ENCODE peak calls at places on chromosomes 5 and 9, in nine cellular contexts. One of them, this sample, is unnamed.

GRCh38 chr9:112711050-112711689 is 6.7 kb downstream of the INIP start:
- DNase-seq in SJCRH30: peak; percentile 35
- DNase-seq in tibial nerve: no peak
- DNase-seq in HCT116: no peak
- DNase-seq in A549: no peak
- DNase-seq in CD8-positive, alpha-beta T cell: no peak
- DNase-seq in left ventricle myocardium inferior: no peak
- DNase-seq in stomach: no peak
- DNase-seq in CD4-positive, alpha-beta memory T cell: no peak
- DNase-seq in this sample: peak; percentile 59

GRCh38 chr9:35882265-35882848 is 12.2 kb upstream of the OR13J1 start:
- DNase-seq in HCT116: peak; percentile 71
- DNase-seq in left ventricle myocardium inferior: peak; percentile 85
- DNase-seq in CD4-positive, alpha-beta memory T cell: peak; percentile 71
- DNase-seq in stomach: peak; percentile 90
- DNase-seq in SJCRH30: peak; percentile 86
- DNase-seq in A549: peak; percentile 87
- DNase-seq in CD8-positive, alpha-beta T cell: peak; percentile 49
- DNase-seq in tibial nerve: peak; percentile 88
- DNase-seq in this sample: peak; percentile 90

GRCh38 chr9:88745281-88746001 is 210.5 kb downstream of the NXNL2 start:
- DNase-seq in CD4-positive, alpha-beta memory T cell: no peak
- DNase-seq in stomach: no peak
- DNase-seq in left ventricle myocardium inferior: no peak
- DNase-seq in A549: no peak
- DNase-seq in tibial nerve: no peak
- DNase-seq in SJCRH30: no peak
- DNase-seq in HCT116: no peak
- DNase-seq in CD8-positive, alpha-beta T cell: no peak
- DNase-seq in this sample: peak; percentile 66

GRCh38 chr5:42837601-42838000 is 25.9 kb upstream of the SELENOP start:
- DNase-seq in HCT116: no peak
- DNase-seq in left ventricle myocardium inferior: no peak
- DNase-seq in tibial nerve: no peak
- DNase-seq in A549: no peak
- DNase-seq in SJCRH30: no peak
- DNase-seq in stomach: no peak
- DNase-seq in CD8-positive, alpha-beta T cell: no peak
- DNase-seq in CD4-positive, alpha-beta memory T cell: no peak
- DNase-seq in this sample: no peak

GRCh38 chr9:33198163-33198562 is 31.0 kb upstream of the B4GALT1 start:
- DNase-seq in CD8-positive, alpha-beta T cell: no peak
- DNase-seq in CD4-positive, alpha-beta memory T cell: no peak
- DNase-seq in tibial nerve: peak; percentile 34
- DNase-seq in stomach: no peak
- DNase-seq in left ventricle myocardium inferior: peak; percentile 57
- DNase-seq in SJCRH30: no peak
- DNase-seq in A549: no peak
- DNase-seq in HCT116: no peak
- DNase-seq in this sample: no peak

GRCh38 chr5:431001-431710 is 11.8 kb upstream of the EXOC3 start:
- DNase-seq in CD8-positive, alpha-beta T cell: no peak
- DNase-seq in HCT116: peak; percentile 23
- DNase-seq in tibial nerve: no peak
- DNase-seq in A549: peak; percentile 92
- DNase-seq in stomach: peak; percentile 44
- DNase-seq in left ventricle myocardium inferior: no peak
- DNase-seq in CD4-positive, alpha-beta memory T cell: peak; percentile 16
- DNase-seq in SJCRH30: peak; percentile 59
- DNase-seq in this sample: peak; percentile 89

GRCh38 chr5:116488334-116488733 is 86.3 kb downstream of the SEMA6A start:
- DNase-seq in left ventricle myocardium inferior: no peak
- DNase-seq in SJCRH30: no peak
- DNase-seq in A549: no peak
- DNase-seq in HCT116: no peak
- DNase-seq in stomach: no peak
- DNase-seq in tibial nerve: no peak
- DNase-seq in CD4-positive, alpha-beta memory T cell: no peak
- DNase-seq in CD8-positive, alpha-beta T cell: no peak
- DNase-seq in this sample: no peak

GRCh38 chr5:38607930-38608545 is 51.6 kb upstream of the LIFR start:
- DNase-seq in SJCRH30: peak; percentile 26
- DNase-seq in CD4-positive, alpha-beta memory T cell: no peak
- DNase-seq in CD8-positive, alpha-beta T cell: no peak
- DNase-seq in HCT116: no peak
- DNase-seq in stomach: no peak
- DNase-seq in A549: no peak
- DNase-seq in left ventricle myocardium inferior: no peak
- DNase-seq in tibial nerve: no peak
- DNase-seq in this sample: peak; percentile 28

GRCh38 chr5:10315824-10316509 is 8.3 kb upstream of the CMBL start:
- DNase-seq in left ventricle myocardium inferior: no peak
- DNase-seq in CD4-positive, alpha-beta memory T cell: no peak
- DNase-seq in CD8-positive, alpha-beta T cell: no peak
- DNase-seq in A549: no peak
- DNase-seq in tibial nerve: no peak
- DNase-seq in HCT116: no peak
- DNase-seq in stomach: no peak
- DNase-seq in SJCRH30: no peak
- DNase-seq in this sample: no peak

GRCh38 chr5:10315181-10315580 is 7.5 kb upstream of the CMBL start:
- DNase-seq in CD4-positive, alpha-beta memory T cell: no peak
- DNase-seq in tibial nerve: no peak
- DNase-seq in stomach: no peak
- DNase-seq in SJCRH30: no peak
- DNase-seq in CD8-positive, alpha-beta T cell: no peak
- DNase-seq in A549: no peak
- DNase-seq in left ventricle myocardium inferior: no peak
- DNase-seq in HCT116: no peak
- DNase-seq in this sample: no peak

GRCh38 chr5:10320793-10321192 is 13.1 kb upstream of the CMBL start:
- DNase-seq in left ventricle myocardium inferior: no peak
- DNase-seq in SJCRH30: no peak
- DNase-seq in A549: no peak
- DNase-seq in stomach: no peak
- DNase-seq in CD8-positive, alpha-beta T cell: no peak
- DNase-seq in CD4-positive, alpha-beta memory T cell: no peak
- DNase-seq in HCT116: no peak
- DNase-seq in tibial nerve: no peak
- DNase-seq in this sample: no peak

GRCh38 chr5:10319202-10319851 is 11.6 kb upstream of the CMBL start:
- DNase-seq in A549: no peak
- DNase-seq in SJCRH30: no peak
- DNase-seq in tibial nerve: no peak
- DNase-seq in HCT116: no peak
- DNase-seq in stomach: no peak
- DNase-seq in CD8-positive, alpha-beta T cell: no peak
- DNase-seq in left ventricle myocardium inferior: no peak
- DNase-seq in CD4-positive, alpha-beta memory T cell: no peak
- DNase-seq in this sample: peak; percentile 55

DNA sequence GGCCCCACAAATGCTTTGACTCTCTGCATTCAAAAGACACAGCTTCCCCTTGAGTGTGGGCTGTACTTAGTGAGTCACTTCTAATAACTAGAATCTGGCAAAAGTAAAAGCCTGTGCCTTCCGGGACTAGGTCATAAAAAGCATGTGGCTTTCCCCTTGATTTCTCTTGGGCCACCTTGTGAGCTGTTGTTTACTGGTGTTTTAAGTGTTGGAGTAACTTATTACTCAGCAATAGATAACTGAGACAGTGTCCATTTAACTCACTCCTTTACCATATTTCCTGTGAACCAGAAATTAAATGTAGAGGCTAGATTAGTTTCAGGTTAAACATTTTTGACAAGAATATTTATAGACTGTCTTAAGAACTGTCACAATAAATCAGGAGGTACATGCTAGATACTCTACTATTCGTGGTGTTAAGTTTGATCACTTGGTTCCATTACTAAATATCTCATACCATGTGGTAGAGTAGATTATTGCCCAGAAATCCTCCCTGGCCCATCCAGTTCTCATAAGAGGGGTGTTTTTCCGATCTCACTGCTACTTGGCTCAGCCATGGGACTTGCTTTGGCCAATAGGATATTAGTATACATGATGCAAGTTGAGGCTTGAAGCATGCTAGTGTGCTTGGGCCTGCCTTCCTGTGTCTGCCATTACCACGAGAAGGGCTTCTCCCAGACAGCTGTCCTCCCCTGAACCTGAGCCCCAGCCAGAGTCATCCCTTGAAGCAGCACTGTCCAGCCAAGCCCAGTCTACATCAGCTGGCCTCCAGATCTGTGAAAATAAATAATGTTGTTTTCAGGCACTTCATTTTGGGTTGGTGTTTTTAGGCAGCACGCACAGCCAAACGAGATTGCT is 10.4 kb upstream of the CMBL start:
- DNase-seq in SJCRH30: no peak
- DNase-seq in HCT116: no peak
- DNase-seq in CD4-positive, alpha-beta memory T cell: no peak
- DNase-seq in tibial nerve: no peak
- DNase-seq in CD8-positive, alpha-beta T cell: no peak
- DNase-seq in stomach: no peak
- DNase-seq in A549: no peak
- DNase-seq in left ventricle myocardium inferior: no peak
- DNase-seq in this sample: peak; percentile 44
- H3K27ac ChIP-seq in SJCRH30: no peak overlapping the region
- H3K27ac ChIP-seq in HCT116: no peak overlapping the region
- H3K27ac ChIP-seq in CD4-positive, alpha-beta memory T cell: no peak overlapping the region
- H3K27ac ChIP-seq in tibial nerve: no peak overlapping the region
- H3K27ac ChIP-seq in CD8-positive, alpha-beta T cell: no peak overlapping the region
- H3K27ac ChIP-seq in stomach: no peak overlapping the region
- H3K27ac ChIP-seq in A549: no peak overlapping the region
- H3K27ac ChIP-seq in left ventricle myocardium inferior: no peak overlapping the region
- H3K27ac ChIP-seq in this sample: peak overlapping the region; percentile 67

GRCh38 chr9:109013678-109014145 is 413 bp upstream of the CTNNAL1 start:
- DNase-seq in HCT116: no peak
- DNase-seq in CD4-positive, alpha-beta memory T cell: no peak
- DNase-seq in SJCRH30: no peak
- DNase-seq in stomach: no peak
- DNase-seq in A549: no peak
- DNase-seq in tibial nerve: no peak
- DNase-seq in CD8-positive, alpha-beta T cell: no peak
- DNase-seq in left ventricle myocardium inferior: no peak
- DNase-seq in this sample: no peak

GRCh38 chr9:109012876-109013677 is at the start of gene CTNNAL1:
- DNase-seq in stomach: peak; percentile 94
- DNase-seq in tibial nerve: peak; percentile 93
- DNase-seq in SJCRH30: peak; percentile 96
- DNase-seq in CD8-positive, alpha-beta T cell: peak; percentile 81
- DNase-seq in A549: peak; percentile 81
- DNase-seq in left ventricle myocardium inferior: peak; percentile 97
- DNase-seq in HCT116: peak; percentile 64
- DNase-seq in CD4-positive, alpha-beta memory T cell: peak; percentile 82
- DNase-seq in this sample: peak; percentile 96

GRCh38 chr9:109016132-109016531 is 2.8 kb upstream of the CTNNAL1 start:
- DNase-seq in tibial nerve: no peak
- DNase-seq in HCT116: no peak
- DNase-seq in stomach: no peak
- DNase-seq in CD8-positive, alpha-beta T cell: no peak
- DNase-seq in left ventricle myocardium inferior: no peak
- DNase-seq in SJCRH30: no peak
- DNase-seq in CD4-positive, alpha-beta memory T cell: no peak
- DNase-seq in A549: no peak
- DNase-seq in this sample: no peak

GRCh38 chr9:109015026-109015280 is 1.7 kb upstream of the CTNNAL1 start:
- DNase-seq in CD8-positive, alpha-beta T cell: no peak
- DNase-seq in A549: no peak
- DNase-seq in SJCRH30: no peak
- DNase-seq in stomach: no peak
- DNase-seq in tibial nerve: no peak
- DNase-seq in HCT116: no peak
- DNase-seq in CD4-positive, alpha-beta memory T cell: no peak
- DNase-seq in left ventricle myocardium inferior: no peak
- DNase-seq in this sample: no peak

GRCh38 chr9:109014267-109015025 is 1.1 kb upstream of the CTNNAL1 start:
- DNase-seq in CD8-positive, alpha-beta T cell: no peak
- DNase-seq in HCT116: no peak
- DNase-seq in stomach: no peak
- DNase-seq in SJCRH30: peak; percentile 15
- DNase-seq in left ventricle myocardium inferior: no peak
- DNase-seq in CD4-positive, alpha-beta memory T cell: peak; percentile 3
- DNase-seq in tibial nerve: no peak
- DNase-seq in A549: no peak
- DNase-seq in this sample: peak; percentile 70
- H3K4me3 ChIP-seq in CD8-positive, alpha-beta T cell: no peak overlapping the region
- H3K4me3 ChIP-seq in HCT116: no peak overlapping the region
- H3K4me3 ChIP-seq in stomach: no peak overlapping the region
- H3K4me3 ChIP-seq in SJCRH30: no peak overlapping the region
- H3K4me3 ChIP-seq in left ventricle myocardium inferior: peak overlapping the region; percentile 87
- H3K4me3 ChIP-seq in CD4-positive, alpha-beta memory T cell: no peak overlapping the region
- H3K4me3 ChIP-seq in tibial nerve: no peak overlapping the region
- H3K4me3 ChIP-seq in A549: no peak overlapping the region
- H3K4me3 ChIP-seq in this sample: peak overlapping the region; percentile 6

GRCh38 chr5:103424453-103425205 is 138.0 kb downstream of the NUDT12 start:
- DNase-seq in HCT116: no peak
- DNase-seq in SJCRH30: peak; percentile 68
- DNase-seq in A549: no peak
- DNase-seq in CD4-positive, alpha-beta memory T cell: no peak
- DNase-seq in tibial nerve: no peak
- DNase-seq in left ventricle myocardium inferior: no peak
- DNase-seq in stomach: no peak
- DNase-seq in CD8-positive, alpha-beta T cell: no peak
- DNase-seq in this sample: no peak

GRCh38 chr5:103424008-103424407 is 138.6 kb downstream of the NUDT12 start:
- DNase-seq in CD8-positive, alpha-beta T cell: no peak
- DNase-seq in A549: no peak
- DNase-seq in left ventricle myocardium inferior: no peak
- DNase-seq in CD4-positive, alpha-beta memory T cell: no peak
- DNase-seq in SJCRH30: peak; percentile 82
- DNase-seq in stomach: no peak
- DNase-seq in tibial nerve: no peak
- DNase-seq in HCT116: no peak
- DNase-seq in this sample: no peak

GRCh38 chr5:103427326-103427725 is 135.3 kb downstream of the NUDT12 start:
- DNase-seq in HCT116: no peak
- DNase-seq in SJCRH30: no peak
- DNase-seq in A549: no peak
- DNase-seq in stomach: no peak
- DNase-seq in CD8-positive, alpha-beta T cell: no peak
- DNase-seq in CD4-positive, alpha-beta memory T cell: no peak
- DNase-seq in left ventricle myocardium inferior: no peak
- DNase-seq in tibial nerve: no peak
- DNase-seq in this sample: no peak

GRCh38 chr5:103428411-103428871 is 134.1 kb downstream of the NUDT12 start:
- DNase-seq in SJCRH30: peak; percentile 92
- DNase-seq in CD8-positive, alpha-beta T cell: no peak
- DNase-seq in HCT116: no peak
- DNase-seq in stomach: peak; percentile 40
- DNase-seq in CD4-positive, alpha-beta memory T cell: no peak
- DNase-seq in left ventricle myocardium inferior: peak; percentile 18
- DNase-seq in tibial nerve: no peak
- DNase-seq in A549: no peak
- DNase-seq in this sample: no peak

DNA sequence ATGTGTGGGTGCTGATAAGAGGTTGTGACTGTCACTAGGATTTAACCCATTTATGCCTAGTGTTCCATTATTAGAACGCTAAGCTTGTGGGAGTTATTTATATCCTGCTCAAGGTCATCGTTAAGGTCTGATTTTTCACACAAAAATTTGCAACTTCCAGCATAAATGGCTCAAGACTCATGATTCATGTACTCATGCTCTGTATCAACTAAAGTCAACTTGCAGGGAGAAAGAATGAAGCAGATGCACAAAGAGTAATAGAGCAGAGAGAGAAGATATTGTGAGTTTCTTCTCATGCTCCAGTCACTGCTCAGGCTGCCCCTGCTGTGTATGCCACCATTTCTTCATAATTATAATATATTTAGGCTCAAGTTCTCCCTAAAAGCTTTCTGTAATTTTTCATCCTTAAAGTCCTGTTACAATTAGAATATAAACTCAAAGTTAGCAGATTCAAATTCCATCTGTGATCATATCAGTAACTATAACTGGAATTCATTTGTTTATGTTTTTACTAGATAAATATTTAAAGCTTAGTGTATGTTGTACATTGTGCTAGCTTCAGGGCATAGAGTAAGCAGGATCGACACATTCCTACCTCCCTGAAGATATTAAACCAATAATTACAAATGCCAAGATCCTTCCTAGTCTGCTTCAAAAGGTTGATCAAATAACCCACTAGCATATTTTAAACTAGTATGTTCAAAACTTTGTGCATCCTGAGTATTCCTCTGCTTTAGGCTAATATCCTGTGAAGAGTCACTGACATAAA is 136.7 kb downstream of the NUDT12 start:
- DNase-seq in A549: no peak
- DNase-seq in stomach: no peak
- DNase-seq in tibial nerve: no peak
- DNase-seq in SJCRH30: no peak
- DNase-seq in HCT116: no peak
- DNase-seq in CD4-positive, alpha-beta memory T cell: no peak
- DNase-seq in CD8-positive, alpha-beta T cell: no peak
- DNase-seq in left ventricle myocardium inferior: no peak
- DNase-seq in this sample: no peak
- H3K4me1 ChIP-seq in A549: no peaks in the 10 kb centered on the region
- H3K4me1 ChIP-seq in stomach: no peaks in the 10 kb centered on the region
- H3K4me1 ChIP-seq in tibial nerve: peaks cover 9% of the 10 kb centered on the region
- H3K4me1 ChIP-seq in SJCRH30: peaks cover 57% of the 10 kb centered on the region
- H3K4me1 ChIP-seq in HCT116: no peaks in the 10 kb centered on the region
- H3K4me1 ChIP-seq in CD4-positive, alpha-beta memory T cell: no peaks in the 10 kb centered on the region
- H3K4me1 ChIP-seq in CD8-positive, alpha-beta T cell: no peaks in the 10 kb centered on the region
- H3K4me1 ChIP-seq in left ventricle myocardium inferior: peaks cover 25% of the 10 kb centered on the region
- H3K4me1 ChIP-seq in this sample: no peaks in the 10 kb centered on the region

DNA sequence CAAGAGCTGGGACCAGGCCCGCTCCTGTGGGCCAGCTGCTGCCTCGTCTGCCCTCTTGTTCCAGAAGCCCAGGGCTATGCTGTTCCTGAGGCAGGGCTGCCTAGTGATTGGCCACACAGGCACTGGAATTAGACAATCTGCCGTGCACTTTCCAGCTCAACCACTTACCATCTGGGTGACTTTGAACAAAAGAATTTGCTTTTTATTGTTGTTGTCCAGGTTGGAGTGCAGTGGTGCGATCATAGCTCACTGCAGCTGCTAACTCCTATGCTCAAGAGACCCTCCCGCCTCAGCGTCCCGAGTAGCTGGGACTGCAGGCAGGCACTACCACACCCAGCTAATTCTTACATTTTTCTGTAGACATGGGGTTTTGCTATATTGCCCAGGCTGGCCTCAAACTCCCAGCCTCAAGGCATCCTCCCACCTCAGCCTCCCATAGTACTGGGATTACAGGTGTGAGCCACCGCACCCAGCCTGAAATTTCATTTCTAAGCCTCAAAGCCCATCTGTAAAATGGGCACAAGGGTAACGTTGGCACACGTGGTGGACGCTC is 1.2 kb upstream of the NEK6 start:
- DNase-seq in CD4-positive, alpha-beta memory T cell: no peak
- DNase-seq in stomach: no peak
- DNase-seq in SJCRH30: peak; percentile 76
- DNase-seq in HCT116: no peak
- DNase-seq in A549: no peak
- DNase-seq in left ventricle myocardium inferior: no peak
- DNase-seq in CD8-positive, alpha-beta T cell: no peak
- DNase-seq in tibial nerve: no peak
- DNase-seq in this sample: peak; percentile 54
- H3K27ac ChIP-seq in CD4-positive, alpha-beta memory T cell: no peak overlapping the region
- H3K27ac ChIP-seq in stomach: peak overlapping the region; percentile 88
- H3K27ac ChIP-seq in SJCRH30: peak overlapping the region; percentile 4
- H3K27ac ChIP-seq in HCT116: no peak overlapping the region
- H3K27ac ChIP-seq in A549: peak overlapping the region; percentile 100
- H3K27ac ChIP-seq in left ventricle myocardium inferior: no peak overlapping the region
- H3K27ac ChIP-seq in CD8-positive, alpha-beta T cell: no peak overlapping the region
- H3K27ac ChIP-seq in tibial nerve: peak overlapping the region; percentile 83
- H3K27ac ChIP-seq in this sample: no peak overlapping the region

This sample was measured in hepatocyte.